ENCODE peak calls at places on chromosome 20, in five cellular contexts. O, H, W, B and G are unnamed samples.

GRCh38 chr20:50012282-50013263 is 29.8 kb downstream of the SNAI1 start:
- DNase-seq in O (peak), B (no peak), H (no peak), W (peak), G (no peak)

GRCh38 chr20:2814076-2814475 is 711 bp upstream of the C20orf141 start:
- DNase-seq in W (no peak), O (no peak), B (peak), H (no peak), G (no peak)

GRCh38 chr20:31869942-31870702 is at the start of the genes DUSP15 and TTLL9:
- DNase-seq in B (no peak), O (no peak), W (no peak), H (peak), G (peak)

GRCh38 chr20:12130781-12131180 is 213.1 kb downstream of the BTBD3 start:
- DNase-seq in O (no peak), B (no peak), H (no peak), W (no peak), G (no peak)

GRCh38 chr20:56826971-56827645 is 198.0 kb downstream of the TFAP2C start:
- DNase-seq in B (peak), W (no peak), H (no peak), O (no peak), G (peak)

GRCh38 chr20:59644371-59644939 is 40.1 kb downstream of the PHACTR3 start:
- DNase-seq in B (no peak), W (no peak), O (no peak), H (no peak), G (no peak)

GRCh38 chr20:9955646-9956045 is 79.1 kb upstream of the ANKEF1 start:
- DNase-seq in O (no peak), W (no peak), H (no peak), B (peak), G (peak)

GRCh38 chr20:50475879-50476292 is 34.3 kb upstream of the PTPN1 start:
- DNase-seq in H (no peak), B (peak), O (no peak), W (no peak), G (peak)

GRCh38 chr20:31674895-31675827 is 37.4 kb downstream of the COX4I2 start:
- DNase-seq in W (peak), O (peak), B (peak), H (no peak), G (peak)

GRCh38 chr20:41380551-41381262 is 14.1 kb upstream of the EMILIN3 start:
- DNase-seq in O (no peak), W (no peak), B (no peak), H (peak), G (peak)

GRCh38 chr20:57269148-57269984 is 2.9 kb upstream of the BMP7 start:
- DNase-seq in W (no peak), O (no peak), B (no peak), H (no peak), G (no peak)

GRCh38 chr20:51906049-51906448 is 103.7 kb upstream of the SALL4 start:
- DNase-seq in O (no peak), B (no peak), W (no peak), H (no peak), G (no peak)

GRCh38 chr20:36460648-36461599 is 80.4 kb upstream of the MYL9 start:
- DNase-seq in W (peak), O (peak), B (peak), H (peak), G (peak)

GRCh38 chr20:33992145-33992922 is 1.4 kb upstream of the RALY start:
- DNase-seq in O (no peak), W (no peak), H (no peak), B (no peak), G (peak)

GRCh38 chr20:13681248-13682125 is 42.8 kb upstream of the TASP1 start:
- DNase-seq in O (no peak), H (no peak), B (peak), W (peak), G (no peak)

GRCh38 chr20:33730946-33731692 is 677 bp upstream of the ZNF341 start:
- DNase-seq in B (no peak), O (no peak), H (peak), W (no peak), G (no peak)

GRCh38 chr20:43737925-43738324 is 11.1 kb upstream of the GTSF1L start:
- DNase-seq in H (no peak), W (no peak), B (no peak), O (no peak), G (no peak)

GRCh38 chr20:57940376-57940775 is 230.6 kb upstream of the PMEPA1 start:
- DNase-seq in H (no peak), B (no peak), W (no peak), O (no peak), G (no peak)

GRCh38 chr20:50054626-50055511 is 58.1 kb downstream of the UBE2V1 start:
- DNase-seq in O (no peak), B (no peak), H (peak), W (no peak), G (peak)

GRCh38 chr20:44342240-44342639 is 5.4 kb downstream of the R3HDML start:
- DNase-seq in W (no peak), H (no peak), B (no peak), O (no peak), G (peak)

GRCh38 chr20:63363013-63363957 is 2.1 kb upstream of the CHRNA4 start:
- DNase-seq in B (no peak), H (no peak), W (no peak), O (no peak), G (no peak)

GRCh38 chr20:35796556-35796955 is 24.7 kb downstream of the PHF20 start:
- DNase-seq in H (no peak), W (no peak), B (no peak), O (peak), G (no peak)

GRCh38 chr20:23103284-23104018 is 17.3 kb upstream of the CD93 start:
- DNase-seq in H (no peak), W (no peak), B (no peak), O (no peak), G (peak)

GRCh38 chr20:22536956-22537756 is 47.2 kb downstream of the FOXA2 start:
- DNase-seq in W (no peak), O (no peak), H (no peak), B (no peak), G (no peak)

GRCh38 chr20:59248031-59248684 is 52.3 kb upstream of the EDN3 start:
- DNase-seq in H (no peak), O (no peak), W (no peak), B (no peak), G (peak)

GRCh38 chr20:54123587-54124180 is 50.1 kb downstream of the CYP24A1 start:
- DNase-seq in H (peak), B (peak), O (no peak), W (no peak), G (peak)

GRCh38 chr20:11060423-11061205 is 386.8 kb upstream of the JAG1 start:
- DNase-seq in H (no peak), O (no peak), W (no peak), B (no peak), G (no peak)

GRCh38 chr20:37474386-37474785 is 46.7 kb upstream of the NNAT start:
- DNase-seq in W (no peak), B (no peak), O (no peak), H (no peak), G (no peak)

GRCh38 chr20:53613748-53614147 is 20.1 kb upstream of the ZNF217 start:
- DNase-seq in W (no peak), O (no peak), H (no peak), B (no peak), G (peak)

GRCh38 chr20:35174458-35175216 is 2.8 kb downstream of the PROCR start:
- DNase-seq in H (peak), W (no peak), B (no peak), O (no peak), G (peak)

GRCh38 chr20:60239981-60240380 is 281.8 kb downstream of the CDH26 start:
- DNase-seq in O (no peak), B (no peak), H (no peak), W (no peak), G (no peak)

GRCh38 chr20:17228624-17229061 is 1.8 kb downstream of the PCSK2 start:
- DNase-seq in O (no peak), W (no peak), H (peak), B (no peak), G (no peak)

GRCh38 chr20:49768204-49769124 is 44.2 kb upstream of the SLC9A8 start:
- DNase-seq in H (peak), O (no peak), B (peak), W (peak), G (peak)

GRCh38 chr20:50368813-50369224 is 141.4 kb upstream of the PTPN1 start:
- DNase-seq in O (no peak), B (no peak), W (no peak), H (no peak), G (peak)

GRCh38 chr20:36542019-36542488 is 735 bp downstream of the MYL9 start:
- DNase-seq in B (peak), W (no peak), H (peak), O (no peak), G (peak)

GRCh38 chr20:5806457-5807263 is 56.5 kb downstream of the SHLD1 start:
- DNase-seq in O (no peak), B (peak), H (peak), W (no peak), G (no peak)

GRCh38 chr20:18567739-18568091 is 483 bp downstream of the SMIM26 start:
- DNase-seq in W (no peak), B (no peak), H (no peak), O (no peak), G (peak)

GRCh38 chr20:58712823-58713731 is 20.5 kb downstream of the NPEPL1 start:
- DNase-seq in H (no peak), W (no peak), O (no peak), B (no peak), G (no peak)

GRCh38 chr20:45765307-45765910 is 26.3 kb downstream of the WFDC3 start:
- DNase-seq in O (no peak), W (no peak), H (no peak), B (no peak), G (no peak)
- H3K27ac ChIP-seq in O (no peak), W (no peak), H (no peak), B (no peak), G (no peak)

DNA sequence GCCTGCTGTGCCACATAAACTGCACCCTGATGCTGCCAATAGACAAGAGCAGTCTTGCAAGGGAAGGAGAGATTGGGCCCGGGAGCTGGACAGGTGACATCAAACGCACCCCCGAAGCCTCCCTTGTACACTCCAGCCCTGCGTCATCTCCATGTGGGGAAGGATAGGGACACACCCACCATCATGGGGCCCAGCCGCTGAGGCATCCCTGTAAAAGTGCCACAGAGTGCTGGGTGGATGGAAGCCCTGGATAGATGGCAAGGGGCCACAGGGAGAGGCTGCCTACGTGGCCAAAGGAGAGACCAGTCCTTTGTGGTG is 117.1 kb downstream of the SYNDIG1 start:
- DNase-seq in H (no peak), O (no peak), W (no peak), B (no peak), G (no peak)
- H2AFZ ChIP-seq in H (no peak), O (no peak), W (no peak), B (no peak), G (no peak)

GRCh38 chr20:62122659-62123449 is 579 bp downstream of the LSM14B start:
- DNase-seq in H (peak), O (peak), B (peak), W (peak), G (peak)
- TF ChIP-seq EZH2phosphoT487 in H (no peak), O (no peak), B (no peak), W (no peak), G (no peak)

GRCh38 chr20:47139934-47140333 is 216.6 kb downstream of the ZMYND8 start:
- DNase-seq in O (no peak), W (no peak), B (peak), H (no peak), G (no peak)
- H3K27ac ChIP-seq in O (no peak), W (no peak), B (no peak), H (no peak), G (no peak)

DNA sequence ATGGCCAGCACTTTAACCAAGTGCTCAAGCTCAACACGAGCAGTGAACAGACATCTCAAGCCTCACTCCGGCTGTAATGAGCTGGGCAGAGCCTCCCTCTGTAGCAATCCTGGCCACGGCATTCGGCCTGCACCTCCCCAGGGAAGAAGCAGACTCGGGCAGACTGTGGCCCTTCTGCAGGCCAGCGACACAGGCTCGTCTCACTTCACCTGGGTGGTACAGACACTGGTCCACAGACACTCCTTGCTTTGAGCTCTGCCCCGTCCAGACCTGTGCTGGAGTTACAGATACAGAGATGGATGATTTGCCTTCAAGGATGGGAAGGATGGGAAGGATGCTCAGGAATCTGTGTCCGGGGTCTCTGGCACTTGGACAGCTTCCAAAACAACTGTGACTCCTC is 300.9 kb downstream of the PREX1 start:
- DNase-seq in B (no peak), W (no peak), O (no peak), H (no peak), G (no peak)
- H2AFZ ChIP-seq in B (no peak), W (no peak), O (no peak), H (no peak), G (no peak)

GRCh38 chr20:62159835-62160234 is 16.3 kb downstream of the SS18L1 start:
- DNase-seq in W (no peak), B (peak), H (no peak), O (no peak), G (peak)
- TF ChIP-seq EZH2phosphoT487 in W (no peak), B (no peak), H (no peak), O (no peak), G (no peak)

GRCh38 chr20:4134355-4134834 is 119.0 kb upstream of the RNF24 start:
- DNase-seq in W (no peak), B (no peak), O (no peak), H (no peak), G (no peak)
- H3K27ac ChIP-seq in W (peak), B (peak), O (no peak), H (no peak), G (no peak)

GRCh38 chr20:39360029-39360620 is 398.0 kb downstream of the DHX35 start:
- DNase-seq in B (no peak), O (no peak), W (no peak), H (no peak), G (no peak)

GRCh38 chr20:39356913-39357312 is 394.8 kb downstream of the DHX35 start:
- DNase-seq in O (no peak), W (no peak), H (no peak), B (no peak), G (peak)

GRCh38 chr20:39358052-39358451 is 395.9 kb downstream of the DHX35 start:
- DNase-seq in O (no peak), W (peak), B (no peak), H (no peak), G (no peak)
- H2AFZ ChIP-seq in O (no peak), W (no peak), B (no peak), H (no peak), G (no peak)